ENCODE peak calls at places on chromosomes 12 and 14, in seven cellular contexts. P, M, S, A, D, K and F are unnamed samples.

GRCh38 chr12:14892726-14893442 is 7.2 kb upstream of the MGP start:
- DNase-seq in P (peak; percentile 78), M (no peak), S (no peak), A (peak; percentile 45), D (peak; percentile 30), K (no peak), F (no peak)

GRCh38 chr14:96445844-96446710 is 54.1 kb downstream of the AK7 start:
- DNase-seq in P (no peak), M (no peak), S (no peak), A (no peak), D (no peak), K (no peak), F (no peak)

GRCh38 chr12:24780969-24781368 is 167.9 kb downstream of the BCAT1 start:
- DNase-seq in P (no peak), M (no peak), S (no peak), A (no peak), D (peak; percentile 4), K (no peak), F (no peak)

GRCh38 chr14:105159344-105159743 is 9.2 kb downstream of the JAG2 start:
- DNase-seq in P (no peak), M (no peak), S (no peak), A (no peak), D (no peak), K (no peak), F (no peak)

GRCh38 chr14:33414041-33414440 is 475.4 kb downstream of the NPAS3 start:
- DNase-seq in P (no peak), M (no peak), S (no peak), A (no peak), D (peak; percentile 70), K (no peak), F (no peak)

GRCh38 chr12:50232206-50232605 is 51.1 kb downstream of the LIMA1 start:
- DNase-seq in P (no peak), M (no peak), S (no peak), A (no peak), D (no peak), K (no peak), F (no peak)

GRCh38 chr14:31902915-31903646 is 174.0 kb upstream of the ARHGAP5 start:
- DNase-seq in P (no peak), M (no peak), S (no peak), A (no peak), D (no peak), K (no peak), F (no peak)

GRCh38 chr14:51095854-51096823 is 1.2 kb upstream of the TRIM9 start:
- DNase-seq in P (peak; percentile 75), M (no peak), S (no peak), A (no peak), D (no peak), K (no peak), F (peak; percentile 17)

GRCh38 chr12:726281-727140 is 25.9 kb upstream of the WNK1 start:
- DNase-seq in P (no peak), M (no peak), S (no peak), A (no peak), D (peak; percentile 54), K (no peak), F (no peak)

GRCh38 chr12:65761301-65761700 is 63.0 kb upstream of the HMGA2 start:
- DNase-seq in P (no peak), M (no peak), S (no peak), A (no peak), D (no peak), K (no peak), F (no peak)

GRCh38 chr12:107514887-107515445 is 170.6 kb upstream of the PWP1 start:
- DNase-seq in P (no peak), M (no peak), S (no peak), A (no peak), D (peak; percentile 72), K (no peak), F (no peak)

GRCh38 chr12:128970941-128971340 is 117.7 kb downstream of the GLT1D1 start:
- DNase-seq in P (no peak), M (no peak), S (no peak), A (no peak), D (no peak), K (no peak), F (no peak)

GRCh38 chr14:104267895-104268294 is 129.5 kb downstream of the KIF26A start:
- DNase-seq in P (no peak), M (no peak), S (no peak), A (peak; percentile 21), D (no peak), K (no peak), F (no peak)

GRCh38 chr14:71764701-71765347 is 167.4 kb upstream of the RGS6 start:
- DNase-seq in P (no peak), M (no peak), S (no peak), A (no peak), D (no peak), K (no peak), F (no peak)

GRCh38 chr12:49909826-49910225 is 6.1 kb upstream of the FAIM2 start:
- DNase-seq in P (no peak), M (no peak), S (no peak), A (no peak), D (no peak), K (no peak), F (no peak)

GRCh38 chr14:23013056-23014054 is 3.4 kb upstream of the C14orf93 start:
- DNase-seq in P (no peak), M (no peak), S (no peak), A (no peak), D (no peak), K (no peak), F (no peak)

GRCh38 chr12:6943387-6943718 is 263 bp upstream of the RNU7-1 start:
- DNase-seq in P (peak; percentile 93), M (peak; percentile 71), S (peak; percentile 90), A (peak; percentile 89), D (peak; percentile 76), K (peak; percentile 91), F (peak; percentile 94)
- H3K4me3 ChIP-seq in P (peak overlapping the region; percentile 74), M (peak overlapping the region; percentile 90), S (peak overlapping the region; percentile 90), A (peak overlapping the region; percentile 86), D (peak overlapping the region; percentile 33), K (peak overlapping the region; percentile 72), F (peak overlapping the region; percentile 79)

GRCh38 chr14:103149351-103149750 is 26.1 kb downstream of the TNFAIP2 start:
- DNase-seq in P (no peak), M (no peak), S (no peak), A (no peak), D (no peak), K (no peak), F (no peak)
- H3K27me3 ChIP-seq in P (no peaks in the 10 kb centered on the region), M (peaks cover 21% of the 10 kb centered on the region), S (no peaks in the 10 kb centered on the region), A (no peaks in the 10 kb centered on the region), D (no peaks in the 10 kb centered on the region), K (no peaks in the 10 kb centered on the region), F (no peaks in the 10 kb centered on the region)

GRCh38 chr14:61609885-61610284 is 85.4 kb upstream of the HIF1A start:
- DNase-seq in P (no peak), M (no peak), S (no peak), A (no peak), D (no peak), K (no peak), F (no peak)

GRCh38 chr14:61609143-61609851 is 86.0 kb upstream of the HIF1A start:
- DNase-seq in P (peak; percentile 29), M (no peak), S (no peak), A (no peak), D (peak; percentile 87), K (no peak), F (no peak)

GRCh38 chr14:61610900-61611299 is 84.4 kb upstream of the HIF1A start:
- DNase-seq in P (no peak), M (no peak), S (no peak), A (no peak), D (no peak), K (no peak), F (no peak)

GRCh38 chr14:61608245-61609142 is 86.8 kb upstream of the HIF1A start:
- DNase-seq in P (no peak), M (no peak), S (no peak), A (no peak), D (peak; percentile 41), K (no peak), F (no peak)

GRCh38 chr14:61607570-61608244 is 87.6 kb upstream of the HIF1A start:
- DNase-seq in P (no peak), M (no peak), S (no peak), A (no peak), D (no peak), K (no peak), F (no peak)
- H3K4me1 ChIP-seq in P (no peaks in the 10 kb centered on the region), M (peaks cover 19% of the 10 kb centered on the region), S (no peaks in the 10 kb centered on the region), A (peaks cover 12% of the 10 kb centered on the region), D (peaks cover 28% of the 10 kb centered on the region), K (no peaks in the 10 kb centered on the region), F (no peaks in the 10 kb centered on the region)

GRCh38 chr12:79629561-79629960 is 61.2 kb downstream of the PAWR start:
- DNase-seq in P (no peak), M (no peak), S (no peak), A (no peak), D (no peak), K (no peak), F (no peak)

GRCh38 chr12:79618848-79619404 is 71.8 kb downstream of the PAWR start:
- DNase-seq in P (no peak), M (no peak), S (no peak), A (no peak), D (peak; percentile 58), K (no peak), F (no peak)

GRCh38 chr12:79624378-79624777 is 66.4 kb downstream of the PAWR start:
- DNase-seq in P (no peak), M (no peak), S (no peak), A (no peak), D (no peak), K (no peak), F (no peak)
- H3K4me3 ChIP-seq in P (no peak overlapping the region), M (no peak overlapping the region), S (no peak overlapping the region), A (no peak overlapping the region), D (no peak overlapping the region), K (no peak overlapping the region), F (no peak overlapping the region)

GRCh38 chr12:132268674-132269073 is 60.7 kb downstream of the GALNT9 start:
- DNase-seq in P (no peak), M (no peak), S (no peak), A (no peak), D (no peak), K (no peak), F (no peak)
- H3K27me3 ChIP-seq in P (no peaks in the 10 kb centered on the region), M (peaks cover 94% of the 10 kb centered on the region), S (no peaks in the 10 kb centered on the region), A (peaks cover 6% of the 10 kb centered on the region), D (peaks cover 22% of the 10 kb centered on the region), K (no peaks in the 10 kb centered on the region), F (no peaks in the 10 kb centered on the region)

DNA sequence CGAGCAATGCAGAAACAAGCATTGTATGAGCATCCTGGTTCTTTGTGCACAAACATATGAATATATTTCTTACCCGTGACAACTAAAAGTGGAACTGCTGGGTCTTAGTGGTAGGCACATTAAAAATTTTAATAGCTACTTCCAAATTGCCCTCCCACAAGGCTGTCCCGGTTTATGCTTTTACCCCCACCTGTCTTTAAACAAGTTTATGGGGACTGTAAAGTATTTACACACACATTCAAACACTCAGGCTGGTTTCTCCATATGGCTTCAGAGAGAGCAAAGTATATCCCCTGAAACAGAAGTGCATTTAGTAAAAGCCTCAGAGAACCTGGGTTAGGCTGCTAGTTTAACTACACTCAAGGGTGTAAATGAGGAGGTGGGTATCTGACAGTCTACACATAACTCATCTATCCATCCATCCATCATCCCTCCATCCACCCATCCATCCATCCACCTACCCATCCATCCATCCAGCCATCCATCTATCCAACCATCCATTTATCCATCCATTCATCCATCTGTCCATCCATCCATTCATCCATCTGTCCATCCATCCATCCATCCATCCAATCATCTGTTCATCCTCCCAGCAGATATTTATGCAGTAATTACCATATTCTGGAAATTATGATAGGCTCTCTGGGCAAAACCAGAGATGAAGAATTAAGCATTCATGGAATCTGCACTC is 75.7 kb upstream of the DICER1 start:
- DNase-seq in P (no peak), M (no peak), S (no peak), A (no peak), D (no peak), K (no peak), F (no peak)
- H3K4me1 ChIP-seq in P (peaks cover 4% of the 10 kb centered on the region), M (peaks cover 58% of the 10 kb centered on the region), S (no peaks in the 10 kb centered on the region), A (peaks cover 8% of the 10 kb centered on the region), D (no peaks in the 10 kb centered on the region), K (no peaks in the 10 kb centered on the region), F (no peaks in the 10 kb centered on the region)